ENCODE peak calls at places on chromosomes 13 and 19, in seven cellular contexts. One of them, this sample, is unnamed. For H3K4me1, the result is how much of the 10 kb centered on the place peaks cover.

GRCh38 chr19:54654447-54655321 is 8.1 kb upstream of the LILRB4 start:
- DNase-seq in breast epithelium: no peak
- DNase-seq in sigmoid colon: no peak
- DNase-seq in GM23338: peak
- DNase-seq in suprapubic skin: no peak
- DNase-seq in stomach: no peak
- DNase-seq in SK-N-SH: no peak
- DNase-seq in this sample: no peak

GRCh38 chr19:23758187-23759074 is at the start of gene ZNF681:
- DNase-seq in SK-N-SH: peak
- DNase-seq in sigmoid colon: peak
- DNase-seq in stomach: peak
- DNase-seq in breast epithelium: peak
- DNase-seq in GM23338: peak
- DNase-seq in suprapubic skin: peak
- DNase-seq in this sample: peak

GRCh38 chr13:98216135-98216565 is 39.1 kb upstream of the RNF113B start:
- DNase-seq in GM23338: no peak
- DNase-seq in suprapubic skin: no peak
- DNase-seq in stomach: peak
- DNase-seq in breast epithelium: no peak
- DNase-seq in SK-N-SH: peak
- DNase-seq in sigmoid colon: no peak
- DNase-seq in this sample: no peak

GRCh38 chr13:22041741-22042140 is 370.9 kb downstream of the FGF9 start:
- DNase-seq in breast epithelium: no peak
- DNase-seq in SK-N-SH: no peak
- DNase-seq in GM23338: no peak
- DNase-seq in stomach: no peak
- DNase-seq in suprapubic skin: no peak
- DNase-seq in sigmoid colon: no peak
- DNase-seq in this sample: no peak

GRCh38 chr13:102680842-102681725 is 13.8 kb downstream of the METTL21C start:
- DNase-seq in GM23338: no peak
- DNase-seq in SK-N-SH: no peak
- DNase-seq in breast epithelium: no peak
- DNase-seq in sigmoid colon: no peak
- DNase-seq in suprapubic skin: no peak
- DNase-seq in stomach: no peak
- DNase-seq in this sample: no peak

GRCh38 chr19:30545752-30546151 is 173.6 kb downstream of the ZNF536 start:
- DNase-seq in stomach: no peak
- DNase-seq in breast epithelium: no peak
- DNase-seq in GM23338: no peak
- DNase-seq in suprapubic skin: no peak
- DNase-seq in sigmoid colon: no peak
- DNase-seq in SK-N-SH: no peak
- DNase-seq in this sample: no peak

GRCh38 chr19:43519436-43520088 is 7.4 kb downstream of the ETHE1 start:
- DNase-seq in GM23338: peak
- DNase-seq in sigmoid colon: peak
- DNase-seq in stomach: peak
- DNase-seq in suprapubic skin: no peak
- DNase-seq in breast epithelium: no peak
- DNase-seq in SK-N-SH: peak
- DNase-seq in this sample: peak

GRCh38 chr19:35063940-35064818 is 22.7 kb downstream of the HPN start:
- DNase-seq in SK-N-SH: no peak
- DNase-seq in sigmoid colon: no peak
- DNase-seq in stomach: no peak
- DNase-seq in suprapubic skin: no peak
- DNase-seq in GM23338: no peak
- DNase-seq in breast epithelium: no peak
- DNase-seq in this sample: no peak

GRCh38 chr19:49214701-49215100 is 57.1 kb downstream of the TRPM4 start:
- DNase-seq in SK-N-SH: no peak
- DNase-seq in suprapubic skin: no peak
- DNase-seq in stomach: no peak
- DNase-seq in sigmoid colon: no peak
- DNase-seq in GM23338: no peak
- DNase-seq in breast epithelium: no peak
- DNase-seq in this sample: no peak

GRCh38 chr19:49210901-49211451 is 53.4 kb downstream of the TRPM4 start:
- DNase-seq in suprapubic skin: no peak
- DNase-seq in breast epithelium: no peak
- DNase-seq in stomach: no peak
- DNase-seq in SK-N-SH: no peak
- DNase-seq in sigmoid colon: no peak
- DNase-seq in GM23338: peak
- DNase-seq in this sample: no peak

GRCh38 chr19:49213791-49214190 is 56.2 kb downstream of the TRPM4 start:
- DNase-seq in sigmoid colon: no peak
- DNase-seq in stomach: no peak
- DNase-seq in GM23338: peak
- DNase-seq in suprapubic skin: no peak
- DNase-seq in SK-N-SH: no peak
- DNase-seq in breast epithelium: no peak
- DNase-seq in this sample: no peak

GRCh38 chr19:49212302-49212701 is 54.7 kb downstream of the TRPM4 start:
- DNase-seq in sigmoid colon: no peak
- DNase-seq in breast epithelium: no peak
- DNase-seq in SK-N-SH: no peak
- DNase-seq in suprapubic skin: no peak
- DNase-seq in stomach: no peak
- DNase-seq in GM23338: no peak
- DNase-seq in this sample: no peak

GRCh38 chr19:49210108-49210900 is 52.7 kb downstream of the TRPM4 start:
- DNase-seq in sigmoid colon: peak
- DNase-seq in stomach: no peak
- DNase-seq in GM23338: peak
- DNase-seq in suprapubic skin: no peak
- DNase-seq in SK-N-SH: peak
- DNase-seq in breast epithelium: no peak
- DNase-seq in this sample: no peak
- TF ChIP-seq CTCF in sigmoid colon: no peak
- TF ChIP-seq CTCF in stomach: no peak
- TF ChIP-seq CTCF in GM23338: peak
- TF ChIP-seq CTCF in suprapubic skin: no peak
- TF ChIP-seq CTCF in SK-N-SH: no peak
- TF ChIP-seq CTCF in breast epithelium: no peak
- TF ChIP-seq CTCF in this sample: no peak

DNA sequence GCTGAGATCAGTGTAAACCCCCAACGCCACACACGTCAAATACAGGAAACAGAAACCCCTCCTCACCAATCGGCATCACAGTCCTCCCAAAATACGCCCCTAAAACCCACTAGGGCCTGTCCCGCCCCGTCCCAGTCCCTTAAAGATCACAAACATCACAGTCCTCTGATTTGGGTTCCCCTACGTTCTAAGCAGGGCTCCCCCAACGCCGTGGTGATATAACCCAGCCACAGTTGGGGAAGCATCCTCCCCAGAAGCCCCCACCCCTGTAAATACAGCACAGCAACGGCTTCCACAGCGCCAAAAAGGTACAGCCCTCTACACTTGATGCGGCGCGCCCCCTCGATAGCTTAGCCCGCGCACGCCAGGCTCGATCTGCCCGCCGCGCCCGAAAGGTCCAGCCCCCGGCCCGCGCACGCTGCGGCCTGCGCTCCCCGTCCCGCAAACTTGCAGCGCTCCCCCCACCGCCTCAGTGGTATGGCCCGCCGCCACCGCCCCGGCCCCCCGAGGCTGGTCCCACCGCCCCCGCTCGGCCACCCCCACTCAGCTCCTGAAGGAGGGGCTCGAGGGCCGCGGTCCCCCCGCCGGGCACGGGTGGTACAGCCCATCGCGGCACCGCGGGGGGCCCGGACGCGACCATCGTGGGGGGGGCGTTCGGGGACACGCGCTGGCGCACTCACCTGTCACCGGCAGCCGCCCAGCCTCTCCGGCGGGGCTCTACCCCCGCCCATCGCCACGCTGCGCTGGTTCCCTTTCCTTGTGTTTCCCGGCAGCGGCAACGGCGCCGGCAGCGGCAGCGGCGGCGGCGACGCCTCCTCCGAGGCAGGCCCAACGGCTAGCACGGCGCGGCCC is at the start of gene AKT2:
- DNase-seq in breast epithelium: peak
- DNase-seq in GM23338: peak
- DNase-seq in sigmoid colon: peak
- DNase-seq in SK-N-SH: peak
- DNase-seq in suprapubic skin: peak
- DNase-seq in stomach: no peak
- DNase-seq in this sample: peak
- TF ChIP-seq POLR2AphosphoS5 in breast epithelium: no peak
- TF ChIP-seq POLR2AphosphoS5 in GM23338: peak
- TF ChIP-seq POLR2AphosphoS5 in sigmoid colon: no peak
- TF ChIP-seq POLR2AphosphoS5 in SK-N-SH: no peak
- TF ChIP-seq POLR2AphosphoS5 in suprapubic skin: no peak
- TF ChIP-seq POLR2AphosphoS5 in stomach: no peak
- TF ChIP-seq POLR2AphosphoS5 in this sample: no peak

GRCh38 chr19:6875218-6875617 is 12.2 kb upstream of the ADGRE1 start:
- DNase-seq in breast epithelium: no peak
- DNase-seq in suprapubic skin: no peak
- DNase-seq in stomach: no peak
- DNase-seq in sigmoid colon: no peak
- DNase-seq in GM23338: no peak
- DNase-seq in SK-N-SH: no peak
- DNase-seq in this sample: no peak
- H3K4me1 ChIP-seq in breast epithelium: under half
- H3K4me1 ChIP-seq in suprapubic skin: under half
- H3K4me1 ChIP-seq in stomach: under half
- H3K4me1 ChIP-seq in sigmoid colon: under half
- H3K4me1 ChIP-seq in GM23338: under half
- H3K4me1 ChIP-seq in SK-N-SH: under half
- H3K4me1 ChIP-seq in this sample: under half

DNA sequence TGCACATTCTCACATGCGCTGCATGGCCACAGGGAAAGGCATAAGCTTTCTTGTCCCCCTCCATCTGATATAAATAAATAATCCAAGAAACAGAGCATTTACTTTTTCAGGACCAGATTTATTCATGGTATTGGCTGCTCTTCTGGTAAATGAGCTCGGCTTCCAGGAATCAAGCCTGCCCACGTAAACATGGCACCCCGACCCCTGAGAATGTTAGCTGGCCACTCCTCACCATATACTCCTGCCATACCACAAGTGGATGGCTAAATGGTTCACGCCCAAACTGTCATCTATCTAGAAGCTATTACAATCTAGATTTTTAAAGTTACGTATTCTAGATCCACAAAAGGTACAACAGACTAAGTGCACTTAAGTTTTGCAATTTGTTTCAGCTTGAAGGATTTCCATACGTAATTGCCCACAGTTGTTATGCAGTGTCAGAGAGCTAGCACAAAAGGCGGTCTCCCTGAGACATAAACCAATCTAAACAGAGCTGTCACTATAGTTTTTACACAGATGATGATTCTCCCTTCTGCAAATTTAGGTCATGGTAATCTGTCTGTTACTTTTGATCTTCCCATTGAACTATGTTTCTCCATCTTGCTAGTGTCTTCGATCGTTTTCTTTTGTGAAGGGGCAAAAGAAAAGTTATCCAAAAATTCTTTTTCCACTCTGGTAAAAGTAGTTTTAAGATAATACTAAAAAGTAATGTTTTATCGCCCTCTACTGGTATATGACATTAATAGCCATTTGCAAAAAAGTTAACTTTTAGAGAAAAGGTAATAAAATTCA is 16.2 kb upstream of the FOXO1 start:
- DNase-seq in suprapubic skin: no peak
- DNase-seq in stomach: no peak
- DNase-seq in GM23338: peak
- DNase-seq in breast epithelium: no peak
- DNase-seq in SK-N-SH: no peak
- DNase-seq in sigmoid colon: no peak
- DNase-seq in this sample: no peak
- TF ChIP-seq CTCF in suprapubic skin: peak
- TF ChIP-seq CTCF in stomach: no peak
- TF ChIP-seq CTCF in GM23338: peak
- TF ChIP-seq CTCF in breast epithelium: peak
- TF ChIP-seq CTCF in SK-N-SH: peak
- TF ChIP-seq CTCF in sigmoid colon: peak
- TF ChIP-seq CTCF in this sample: peak

DNA sequence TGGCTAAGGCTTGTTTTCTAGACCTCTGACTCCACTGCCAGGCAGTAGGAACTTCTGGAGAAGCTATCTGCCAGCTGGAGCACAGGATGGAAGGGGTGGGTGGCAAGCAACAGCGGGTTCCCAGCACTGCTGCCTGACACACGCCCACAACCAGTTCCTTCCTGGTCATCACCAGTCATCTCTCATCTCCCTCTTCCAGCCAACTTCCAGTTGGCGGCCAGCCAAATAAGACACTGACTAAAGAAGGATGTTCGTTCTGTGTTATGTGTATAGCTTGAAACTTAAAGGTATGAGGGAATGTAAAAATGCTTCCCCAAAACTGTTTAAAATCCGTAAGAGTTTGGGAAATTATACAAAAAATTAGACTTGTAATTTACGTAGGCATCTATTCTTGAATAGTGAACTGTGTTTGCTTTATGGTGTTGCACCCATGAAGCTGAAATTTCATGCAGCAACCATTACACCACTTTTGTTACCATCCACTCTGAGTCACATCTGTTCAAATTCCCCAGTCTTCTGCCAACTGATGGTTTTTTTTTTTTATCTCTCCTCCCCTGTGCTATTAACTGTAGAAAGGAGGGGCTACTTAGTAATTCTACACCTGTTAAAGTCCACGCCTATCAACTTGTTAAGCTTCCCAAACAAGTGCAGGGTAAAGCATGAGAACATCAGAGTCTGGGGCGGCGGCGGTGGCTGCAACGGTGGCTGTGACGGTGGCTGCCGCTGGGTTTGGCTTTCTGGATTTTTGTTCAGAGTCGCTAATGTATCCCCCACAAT is 86.2 kb upstream of the FRY start:
- DNase-seq in SK-N-SH: peak
- DNase-seq in GM23338: peak
- DNase-seq in breast epithelium: peak
- DNase-seq in sigmoid colon: peak
- DNase-seq in suprapubic skin: peak
- DNase-seq in stomach: peak
- DNase-seq in this sample: peak
- TF ChIP-seq POLR2AphosphoS5 in SK-N-SH: no peak
- TF ChIP-seq POLR2AphosphoS5 in GM23338: no peak
- TF ChIP-seq POLR2AphosphoS5 in breast epithelium: no peak
- TF ChIP-seq POLR2AphosphoS5 in sigmoid colon: no peak
- TF ChIP-seq POLR2AphosphoS5 in suprapubic skin: no peak
- TF ChIP-seq POLR2AphosphoS5 in stomach: no peak
- TF ChIP-seq POLR2AphosphoS5 in this sample: peak

GRCh38 chr19:46390121-46390858 is 23.1 kb downstream of the CCDC8 start:
- DNase-seq in stomach: no peak
- DNase-seq in GM23338: no peak
- DNase-seq in suprapubic skin: no peak
- DNase-seq in sigmoid colon: peak
- DNase-seq in breast epithelium: no peak
- DNase-seq in SK-N-SH: peak
- DNase-seq in this sample: no peak
- H3K4me1 ChIP-seq in stomach: under half
- H3K4me1 ChIP-seq in GM23338: under half
- H3K4me1 ChIP-seq in suprapubic skin: under half
- H3K4me1 ChIP-seq in sigmoid colon: under half
- H3K4me1 ChIP-seq in breast epithelium: under half
- H3K4me1 ChIP-seq in SK-N-SH: under half
- H3K4me1 ChIP-seq in this sample: under half

This sample was measured in prostate gland.